ENCODE peak calls at places on chromosome 5, in seven cellular contexts. V is H9, M is IMR-90, J is H1, Y is mesendoderm, I is mesenchymal stem cell, G is neuronal stem cell. E is an unnamed sample.

GRCh38 chr5:36079200-36079761 is 12.6 kb upstream of the UGT3A2 start:
- DNase-seq in V (peak), M (peak), J (peak), Y (peak), I (peak), G (peak), E (peak)

GRCh38 chr5:116536279-116537161 is 38.1 kb downstream of the SEMA6A start:
- DNase-seq in V (no peak), M (no peak), J (no peak), Y (no peak), I (no peak), G (no peak), E (no peak)

GRCh38 chr5:141758316-141758965 is 76.4 kb upstream of the ARAP3 start:
- DNase-seq in V (peak), M (no peak), J (no peak), Y (peak), I (no peak), G (peak), E (no peak)

GRCh38 chr5:14118551-14119320 is 24.4 kb upstream of the TRIO start:
- DNase-seq in V (peak), M (no peak), J (no peak), Y (peak), I (no peak), G (peak), E (peak)

GRCh38 chr5:98911221-98912040 is 17.4 kb downstream of the CHD1 start:
- DNase-seq in V (no peak), M (no peak), J (no peak), Y (no peak), I (peak), G (peak), E (peak)

GRCh38 chr5:135185461-135186075 is 151.5 kb upstream of the PITX1 start:
- DNase-seq in V (no peak), M (peak), J (no peak), Y (peak), I (peak), G (no peak), E (peak)

GRCh38 chr5:168877132-168877895 is 298.1 kb upstream of the PANK3 start:
- DNase-seq in V (no peak), M (no peak), J (no peak), Y (no peak), I (no peak), G (no peak), E (no peak)

GRCh38 chr5:143205386-143205785 is 198.1 kb downstream of the NR3C1 start:
- DNase-seq in V (no peak), M (peak), J (no peak), Y (no peak), I (peak), G (no peak), E (peak)

GRCh38 chr5:31113101-31113500 is 80.4 kb upstream of the CDH6 start:
- DNase-seq in V (no peak), M (peak), J (no peak), Y (no peak), I (peak), G (no peak), E (no peak)

GRCh38 chr5:168747987-168748777 is 169.0 kb upstream of the PANK3 start:
- DNase-seq in V (peak), M (no peak), J (peak), Y (peak), I (no peak), G (peak), E (peak)

GRCh38 chr5:79702606-79703380 is 13.2 kb downstream of the CMYA5 start:
- DNase-seq in V (peak), M (no peak), J (peak), Y (peak), I (peak), G (no peak), E (no peak)

GRCh38 chr5:120405291-120405864 is 58.7 kb upstream of the PRR16 start:
- DNase-seq in V (no peak), M (peak), J (no peak), Y (no peak), I (peak), G (no peak), E (no peak)

GRCh38 chr5:73136277-73136606 is 15.9 kb downstream of the TMEM171 start:
- DNase-seq in V (peak), M (no peak), J (peak), Y (no peak), I (no peak), G (no peak), E (no peak)

GRCh38 chr5:132411382-132411925 is 41.9 kb downstream of the SLC22A5 start:
- DNase-seq in V (no peak), M (no peak), J (no peak), Y (no peak), I (no peak), G (no peak), E (peak)

GRCh38 chr5:171388816-171389168 is 1.1 kb downstream of the NPM1 start:
- DNase-seq in V (no peak), M (no peak), J (no peak), Y (no peak), I (no peak), G (no peak), E (no peak)

GRCh38 chr5:116864157-116864837 is 289.7 kb upstream of the SEMA6A start:
- DNase-seq in V (peak), M (no peak), J (peak), Y (peak), I (peak), G (peak), E (no peak)

GRCh38 chr5:134769206-134769605 is 10.6 kb downstream of the DDX46 start:
- DNase-seq in V (no peak), M (peak), J (no peak), Y (peak), I (peak), G (no peak), E (peak)

GRCh38 chr5:11126844-11127243 is 365.8 kb upstream of the DAP start:
- DNase-seq in V (no peak), M (no peak), J (no peak), Y (no peak), I (no peak), G (no peak), E (no peak)

GRCh38 chr5:170817195-170817594 is 33.7 kb downstream of the GABRP start:
- DNase-seq in V (no peak), M (peak), J (no peak), Y (no peak), I (no peak), G (no peak), E (no peak)

GRCh38 chr5:137036630-137037029 is 462.5 kb downstream of the SPOCK1 start:
- DNase-seq in V (peak), M (no peak), J (no peak), Y (peak), I (no peak), G (peak), E (peak)

GRCh38 chr5:2634399-2635176 is 116.9 kb downstream of the IRX2 start:
- DNase-seq in V (peak), M (no peak), J (no peak), Y (peak), I (no peak), G (no peak), E (no peak)

GRCh38 chr5:120160120-120160895 is 303.8 kb upstream of the PRR16 start:
- DNase-seq in V (no peak), M (peak), J (no peak), Y (no peak), I (peak), G (no peak), E (no peak)

GRCh38 chr5:79802995-79803394 is 113.4 kb downstream of the CMYA5 start:
- DNase-seq in V (no peak), M (peak), J (no peak), Y (no peak), I (peak), G (no peak), E (no peak)

GRCh38 chr5:111223790-111224560 is at the start of gene CAMK4:
- DNase-seq in V (peak), M (peak), J (peak), Y (peak), I (peak), G (peak), E (no peak)

GRCh38 chr5:170752257-170753215 is 31.0 kb upstream of the GABRP start:
- DNase-seq in V (peak), M (no peak), J (no peak), Y (no peak), I (no peak), G (no peak), E (no peak)

GRCh38 chr5:154267516-154267915 is 77.0 kb downstream of the GALNT10 start:
- DNase-seq in V (no peak), M (no peak), J (no peak), Y (no peak), I (no peak), G (no peak), E (no peak)

GRCh38 chr5:90473321-90474234 is 993 bp downstream of the MBLAC2 start:
- DNase-seq in V (peak), M (peak), J (peak), Y (peak), I (peak), G (no peak), E (peak)

GRCh38 chr5:175689147-175689991 is 31.5 kb downstream of the HRH2 start:
- DNase-seq in V (no peak), M (no peak), J (no peak), Y (no peak), I (no peak), G (no peak), E (peak)

GRCh38 chr5:77167695-77168111 is 42.8 kb upstream of the PDE8B start:
- DNase-seq in V (no peak), M (peak), J (no peak), Y (no peak), I (peak), G (no peak), E (peak)

GRCh38 chr5:56489272-56489671 is 256.1 kb upstream of the ANKRD55 start:
- DNase-seq in V (no peak), M (no peak), J (no peak), Y (no peak), I (no peak), G (no peak), E (no peak)

GRCh38 chr5:65066385-65066784 is 297.7 kb downstream of the CWC27 start:
- DNase-seq in V (no peak), M (no peak), J (no peak), Y (no peak), I (no peak), G (no peak), E (no peak)
- H3K27ac ChIP-seq in V (no peak), M (no peak), J (no peak), Y (no peak), I (no peak), G (no peak), E (no peak)

DNA sequence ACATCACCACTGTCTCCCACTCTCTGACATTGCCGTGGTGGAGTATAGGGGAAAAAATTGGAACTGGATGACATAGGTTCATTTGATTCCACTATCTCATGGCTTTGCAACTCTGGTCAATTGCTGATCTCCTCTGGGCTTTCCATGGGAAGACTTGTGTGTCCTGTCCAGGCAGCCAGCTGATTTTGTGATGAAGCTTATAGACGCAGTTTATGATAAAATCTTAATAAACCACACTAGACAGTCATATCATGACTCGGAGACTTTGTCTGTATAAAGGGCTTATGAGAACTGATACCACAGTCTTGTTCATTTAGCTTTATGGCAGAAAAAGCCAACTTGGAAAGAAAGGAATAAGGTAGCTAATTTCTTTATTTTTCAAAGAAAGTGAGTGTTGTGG is 296.5 kb downstream of the MAST4 start:
- DNase-seq in V (no peak), M (peak), J (no peak), Y (no peak), I (no peak), G (no peak), E (peak)
- H3K4ac ChIP-seq in V (no peak), M (no peak), J (no peak), Y (no peak), I (no peak), G (no peak), E (no peak)

GRCh38 chr5:151661968-151662732 is 24.6 kb downstream of the SPARC start:
- DNase-seq in V (no peak), M (no peak), J (no peak), Y (no peak), I (no peak), G (no peak), E (no peak)
- H3K9ac ChIP-seq in V (no peak), M (no peak), J (no peak), Y (no peak), I (peak), G (no peak), E (no peak)

GRCh38 chr5:68270576-68270975 is 55.0 kb downstream of the PIK3R1 start:
- DNase-seq in V (no peak), M (no peak), J (no peak), Y (no peak), I (no peak), G (no peak), E (no peak)
- H3K27ac ChIP-seq in V (no peak), M (no peak), J (no peak), Y (no peak), I (no peak), G (no peak), E (no peak)

GRCh38 chr5:65801332-65801731 is 79.3 kb downstream of the NLN start:
- DNase-seq in V (no peak), M (peak), J (no peak), Y (peak), I (peak), G (peak), E (no peak)

GRCh38 chr5:65800775-65801174 is 78.8 kb downstream of the NLN start:
- DNase-seq in V (no peak), M (peak), J (no peak), Y (no peak), I (no peak), G (no peak), E (no peak)

GRCh38 chr5:65802080-65802479 is 80.1 kb downstream of the NLN start:
- DNase-seq in V (no peak), M (no peak), J (no peak), Y (no peak), I (no peak), G (no peak), E (no peak)

GRCh38 chr5:65796917-65797316 is 74.9 kb downstream of the NLN start:
- DNase-seq in V (no peak), M (no peak), J (no peak), Y (no peak), I (no peak), G (no peak), E (no peak)

DNA sequence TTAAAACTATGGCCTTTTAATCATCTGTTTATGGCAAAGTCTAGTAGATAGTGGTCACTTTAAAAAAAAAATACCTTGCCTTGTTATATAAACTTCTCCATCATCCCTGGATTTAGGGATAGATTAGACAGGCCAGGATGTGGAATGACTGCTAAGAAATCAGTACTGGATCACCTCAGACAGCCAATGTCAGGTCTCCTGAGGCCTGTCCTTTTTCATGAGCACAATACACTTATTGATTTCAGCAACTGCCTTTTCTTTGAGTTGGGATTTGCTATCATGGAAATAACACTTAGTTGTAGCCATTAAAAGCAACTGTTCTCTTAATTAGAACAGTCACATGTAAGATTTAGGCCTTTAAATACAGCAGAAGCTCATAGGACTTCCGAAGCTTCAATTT is 77.9 kb downstream of the NLN start:
- DNase-seq in V (no peak), M (no peak), J (no peak), Y (no peak), I (no peak), G (no peak), E (no peak)
- H3K4ac ChIP-seq in V (no peak), M (peak), J (no peak), Y (no peak), I (no peak), G (no peak), E (no peak)

E was measured in trophoblast cell.